ENCODE peak calls at places on chromosome 20, in four cellular contexts. One of them, this sample, is unnamed.

GRCh38 chr20:21520702-21521595 is 7.1 kb upstream of the NKX2-2 start:
- DNase-seq in HepG2: no peak
- DNase-seq in HEK293T: peak; percentile 67
- DNase-seq in GM12878: no peak
- DNase-seq in this sample: no peak

GRCh38 chr20:19658137-19658536 is 99.9 kb upstream of the RIN2 start:
- DNase-seq in HepG2: no peak
- DNase-seq in HEK293T: no peak
- DNase-seq in GM12878: peak; percentile 48
- DNase-seq in this sample: no peak

GRCh38 chr20:62046431-62046830 is 19.2 kb downstream of the TAF4 start:
- DNase-seq in HepG2: no peak
- DNase-seq in HEK293T: no peak
- DNase-seq in GM12878: no peak
- DNase-seq in this sample: no peak

GRCh38 chr20:60695223-60695622 is 556.8 kb upstream of the CDH4 start:
- DNase-seq in HepG2: no peak
- DNase-seq in HEK293T: no peak
- DNase-seq in GM12878: no peak
- DNase-seq in this sample: no peak

GRCh38 chr20:48782073-48782472 is 45.7 kb downstream of the PREX1 start:
- DNase-seq in HepG2: no peak
- DNase-seq in HEK293T: no peak
- DNase-seq in GM12878: no peak
- DNase-seq in this sample: no peak

GRCh38 chr20:4661191-4661590 is 60.5 kb upstream of the PRND start:
- DNase-seq in HepG2: no peak
- DNase-seq in HEK293T: no peak
- DNase-seq in GM12878: no peak
- DNase-seq in this sample: peak; percentile 8

GRCh38 chr20:26167499-26167898 is 470.8 kb upstream of the ZNF337 start:
- DNase-seq in HepG2: no peak
- DNase-seq in HEK293T: no peak
- DNase-seq in GM12878: no peak
- DNase-seq in this sample: no peak

GRCh38 chr20:61118429-61119224 is 133.4 kb upstream of the CDH4 start:
- DNase-seq in HepG2: no peak
- DNase-seq in HEK293T: no peak
- DNase-seq in GM12878: no peak
- DNase-seq in this sample: no peak

GRCh38 chr20:34859826-34860545 is 12.7 kb downstream of the GGT7 start:
- DNase-seq in HepG2: no peak
- DNase-seq in HEK293T: no peak
- DNase-seq in GM12878: no peak
- DNase-seq in this sample: no peak

GRCh38 chr20:59455392-59456341 is 148.7 kb upstream of the PHACTR3 start:
- DNase-seq in HepG2: no peak
- DNase-seq in HEK293T: peak; percentile 49
- DNase-seq in GM12878: no peak
- DNase-seq in this sample: peak; percentile 20

GRCh38 chr20:48040491-48040890 is 255.2 kb upstream of the SULF2 start:
- DNase-seq in HepG2: no peak
- DNase-seq in HEK293T: no peak
- DNase-seq in GM12878: no peak
- DNase-seq in this sample: no peak

GRCh38 chr20:44092551-44093248 is 94.3 kb downstream of the JPH2 start:
- DNase-seq in HepG2: peak; percentile 27
- DNase-seq in HEK293T: no peak
- DNase-seq in GM12878: no peak
- DNase-seq in this sample: no peak

GRCh38 chr20:61560361-61560853 is 308.3 kb downstream of the CDH4 start:
- DNase-seq in HepG2: no peak
- DNase-seq in HEK293T: peak; percentile 12
- DNase-seq in GM12878: no peak
- DNase-seq in this sample: peak; percentile 62

GRCh38 chr20:41249371-41249770 is 68.2 kb downstream of the ZHX3 start:
- DNase-seq in HepG2: no peak
- DNase-seq in HEK293T: no peak
- DNase-seq in GM12878: no peak
- DNase-seq in this sample: no peak

GRCh38 chr20:23316626-23317025 is 34.0 kb upstream of the NXT1 start:
- DNase-seq in HepG2: no peak
- DNase-seq in HEK293T: no peak
- DNase-seq in GM12878: no peak
- DNase-seq in this sample: no peak

GRCh38 chr20:23325107-23325506 is 25.5 kb upstream of the NXT1 start:
- DNase-seq in HepG2: no peak
- DNase-seq in HEK293T: no peak
- DNase-seq in GM12878: no peak
- DNase-seq in this sample: no peak

GRCh38 chr20:23317081-23317480 is 33.5 kb upstream of the NXT1 start:
- DNase-seq in HepG2: no peak
- DNase-seq in HEK293T: no peak
- DNase-seq in GM12878: no peak
- DNase-seq in this sample: no peak

GRCh38 chr20:23318347-23318746 is 32.2 kb upstream of the NXT1 start:
- DNase-seq in HepG2: no peak
- DNase-seq in HEK293T: no peak
- DNase-seq in GM12878: no peak
- DNase-seq in this sample: no peak

DNA sequence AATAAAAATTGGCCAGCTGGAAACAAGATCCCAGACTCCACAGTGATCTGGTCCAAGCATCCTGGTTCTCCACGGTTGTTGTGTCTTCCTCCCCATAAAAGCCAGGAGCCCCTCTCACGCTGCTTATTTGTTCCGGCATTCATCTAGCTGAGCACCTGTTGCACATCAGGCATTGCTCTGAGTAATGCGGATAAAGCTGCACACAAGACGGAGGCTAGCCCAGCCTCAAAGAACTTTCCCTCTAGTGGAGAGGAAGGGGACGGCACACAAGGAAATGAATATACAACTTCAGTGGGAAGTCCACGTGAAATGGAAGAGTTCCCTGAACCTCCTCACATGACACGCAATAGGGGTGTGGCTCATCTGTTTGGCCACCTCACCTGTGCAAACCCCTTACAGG is 30.3 kb upstream of the NXT1 start:
- DNase-seq in HepG2: peak; percentile 47
- DNase-seq in HEK293T: peak; percentile 22
- DNase-seq in GM12878: no peak
- DNase-seq in this sample: no peak
- TF ChIP-seq TARDBP in HepG2: no peak
- TF ChIP-seq TARDBP in HEK293T: no peak
- TF ChIP-seq TARDBP in GM12878: no peak
- TF ChIP-seq TARDBP in this sample: no peak

GRCh38 chr20:36569847-36570429 is 3.5 kb upstream of the TGIF2 start:
- DNase-seq in HepG2: no peak
- DNase-seq in HEK293T: peak; percentile 11
- DNase-seq in GM12878: no peak
- DNase-seq in this sample: no peak
- TF ChIP-seq TARDBP in HepG2: no peak
- TF ChIP-seq TARDBP in HEK293T: no peak
- TF ChIP-seq TARDBP in GM12878: no peak
- TF ChIP-seq TARDBP in this sample: no peak

GRCh38 chr20:10798811-10799210 is 125.0 kb upstream of the JAG1 start:
- DNase-seq in HepG2: no peak
- DNase-seq in HEK293T: no peak
- DNase-seq in GM12878: no peak
- DNase-seq in this sample: no peak
- TF ChIP-seq TARDBP in HepG2: no peak
- TF ChIP-seq TARDBP in HEK293T: no peak
- TF ChIP-seq TARDBP in GM12878: no peak
- TF ChIP-seq TARDBP in this sample: no peak

DNA sequence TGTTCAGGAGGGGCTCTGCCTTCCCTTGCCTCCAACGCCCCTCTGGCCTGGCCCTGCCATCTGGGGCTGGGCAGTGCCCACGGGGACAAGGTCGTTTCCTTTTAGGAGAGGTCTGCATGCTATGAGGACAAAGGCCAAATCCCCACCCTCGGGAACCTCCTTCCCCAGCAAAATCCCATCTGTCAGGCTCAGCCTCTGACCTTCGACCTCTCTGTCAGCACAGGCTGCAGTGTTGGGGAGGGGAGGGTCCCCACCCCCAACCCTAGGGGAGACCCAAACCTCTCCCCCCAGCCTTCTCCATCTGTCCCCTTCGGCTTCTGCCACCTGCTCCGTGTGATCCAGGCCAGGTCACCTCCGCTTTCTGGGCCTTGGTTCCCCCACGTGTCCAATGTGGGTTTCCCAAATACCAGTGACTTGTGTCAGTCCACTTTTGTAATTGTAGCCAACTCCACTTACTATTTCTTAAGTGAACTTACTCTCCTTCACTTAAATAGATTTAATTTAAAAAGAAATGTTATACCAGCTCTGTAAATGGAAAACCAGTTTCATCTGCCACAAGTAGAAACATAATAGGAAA is 10.1 kb upstream of the FAM110A start:
- DNase-seq in HepG2: no peak
- DNase-seq in HEK293T: no peak
- DNase-seq in GM12878: no peak
- DNase-seq in this sample: no peak
- TF ChIP-seq TARDBP in HepG2: no peak
- TF ChIP-seq TARDBP in HEK293T: no peak
- TF ChIP-seq TARDBP in GM12878: no peak
- TF ChIP-seq TARDBP in this sample: no peak

DNA sequence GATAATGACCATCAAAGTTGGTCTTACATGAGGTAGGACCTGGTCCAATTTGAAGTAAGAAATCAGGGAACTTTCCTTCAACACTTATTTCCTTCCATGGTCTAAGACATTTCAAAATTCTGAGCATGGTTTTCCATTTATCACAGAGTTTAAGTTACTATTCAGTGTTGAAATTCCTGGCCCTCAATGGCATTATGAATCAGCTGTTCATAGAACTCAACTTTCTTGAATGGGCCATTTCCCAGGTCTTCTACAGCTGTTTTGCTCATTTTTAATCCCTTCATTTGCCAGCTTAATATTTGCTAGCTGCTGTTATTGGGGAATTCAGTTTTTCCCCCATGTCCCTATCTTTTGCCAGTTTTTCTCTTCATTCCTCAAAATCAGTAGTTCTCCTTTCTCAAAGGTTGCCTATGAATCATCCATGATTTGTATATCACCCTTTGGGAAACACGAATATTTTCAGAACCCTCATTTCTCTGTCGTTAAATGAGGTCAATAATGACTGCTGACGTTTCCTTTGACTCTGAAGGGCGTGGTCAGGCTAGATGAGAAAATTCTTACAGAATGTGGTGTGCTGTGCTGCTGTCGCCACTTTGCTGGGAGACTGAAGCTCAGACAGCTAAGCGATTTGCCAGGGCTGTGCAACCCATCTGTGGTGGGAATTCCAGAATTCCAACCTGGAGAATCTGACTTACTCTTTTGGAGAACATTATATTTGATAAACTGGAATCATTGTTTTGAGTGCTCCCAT is 216.5 kb upstream of the FLRT3 start:
- DNase-seq in HepG2: no peak
- DNase-seq in HEK293T: no peak
- DNase-seq in GM12878: no peak
- DNase-seq in this sample: no peak
- TF ChIP-seq TARDBP in HepG2: no peak
- TF ChIP-seq TARDBP in HEK293T: no peak
- TF ChIP-seq TARDBP in GM12878: no peak
- TF ChIP-seq TARDBP in this sample: no peak

GRCh38 chr20:50592282-50593004 is 82.3 kb downstream of the PTPN1 start:
- DNase-seq in HepG2: no peak
- DNase-seq in HEK293T: no peak
- DNase-seq in GM12878: no peak
- DNase-seq in this sample: no peak

GRCh38 chr20:50594591-50595432 is 84.6 kb downstream of the PTPN1 start:
- DNase-seq in HepG2: no peak
- DNase-seq in HEK293T: no peak
- DNase-seq in GM12878: no peak
- DNase-seq in this sample: peak; percentile 31

GRCh38 chr20:50595433-50595895 is 85.3 kb downstream of the PTPN1 start:
- DNase-seq in HepG2: no peak
- DNase-seq in HEK293T: no peak
- DNase-seq in GM12878: no peak
- DNase-seq in this sample: no peak

GRCh38 chr20:50593005-50593335 is 82.8 kb downstream of the PTPN1 start:
- DNase-seq in HepG2: no peak
- DNase-seq in HEK293T: no peak
- DNase-seq in GM12878: no peak
- DNase-seq in this sample: no peak

DNA sequence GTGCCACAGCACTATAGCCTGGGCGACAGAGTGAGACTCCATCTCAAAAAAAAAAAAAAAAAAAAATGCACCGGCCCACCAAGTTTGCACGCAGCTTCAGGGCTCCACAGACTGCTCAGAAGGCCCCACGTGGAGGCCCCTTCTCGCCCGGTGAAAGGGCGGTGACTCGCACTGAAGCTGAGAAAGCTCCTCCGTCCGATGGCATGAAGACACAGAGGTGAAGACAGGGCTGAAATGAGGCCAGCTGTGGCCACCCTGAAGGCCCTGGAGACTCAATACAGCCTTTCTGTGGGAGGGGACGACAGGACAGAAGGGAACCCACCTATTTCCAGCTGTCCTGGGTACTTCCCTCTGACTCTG is 84.0 kb downstream of the PTPN1 start:
- DNase-seq in HepG2: no peak
- DNase-seq in HEK293T: no peak
- DNase-seq in GM12878: no peak
- DNase-seq in this sample: no peak
- TF ChIP-seq TARDBP in HepG2: no peak
- TF ChIP-seq TARDBP in HEK293T: no peak
- TF ChIP-seq TARDBP in GM12878: no peak
- TF ChIP-seq TARDBP in this sample: no peak

GRCh38 chr20:33392016-33392415 is 9.3 kb downstream of the CDK5RAP1 start:
- DNase-seq in HepG2: no peak
- DNase-seq in HEK293T: no peak
- DNase-seq in GM12878: no peak
- DNase-seq in this sample: no peak
- TF ChIP-seq TARDBP in HepG2: no peak
- TF ChIP-seq TARDBP in HEK293T: no peak
- TF ChIP-seq TARDBP in GM12878: no peak
- TF ChIP-seq TARDBP in this sample: no peak

DNA sequence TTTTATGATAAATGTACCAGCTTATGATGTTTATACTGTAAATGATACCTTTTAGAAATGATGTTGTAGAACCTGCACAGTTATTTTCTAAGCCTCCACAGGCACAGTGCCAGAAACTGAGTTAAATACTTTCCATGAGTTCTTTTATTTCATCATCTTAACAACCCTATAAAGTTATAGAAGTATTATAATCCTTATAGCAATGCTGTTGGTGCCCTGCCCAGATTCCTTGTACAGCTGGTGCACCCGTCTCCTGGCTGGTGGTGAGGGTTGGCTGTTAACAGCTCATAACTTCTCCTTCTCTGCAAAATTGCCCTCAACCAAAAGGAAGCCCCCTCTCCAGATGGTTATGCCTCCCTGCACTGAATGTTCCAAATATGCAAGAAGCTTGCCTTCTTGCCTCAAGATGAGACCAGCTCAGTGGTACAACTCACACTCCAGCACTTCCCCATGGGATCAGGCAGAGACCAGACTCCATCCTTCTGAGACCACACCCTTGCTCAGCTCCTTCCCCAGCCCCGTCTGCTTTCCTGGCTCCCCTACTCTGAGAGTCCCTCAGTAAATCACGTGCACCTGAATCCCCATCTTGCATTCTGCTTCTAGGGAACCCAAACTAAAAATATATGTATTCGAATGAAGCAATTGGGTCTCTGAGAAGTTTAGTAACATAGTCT is 304.5 kb upstream of the PLCB4 start:
- DNase-seq in HepG2: no peak
- DNase-seq in HEK293T: no peak
- DNase-seq in GM12878: no peak
- DNase-seq in this sample: no peak
- TF ChIP-seq TARDBP in HepG2: no peak
- TF ChIP-seq TARDBP in HEK293T: no peak
- TF ChIP-seq TARDBP in GM12878: no peak
- TF ChIP-seq TARDBP in this sample: no peak

This sample was measured in K562.